ENCODE peak calls at places on chromosomes 4 and X, in four cellular contexts. Y is HepG2, S is GM12878, A is A549. O is an unnamed sample.

GRCh38 chrX:83469551-83469950 is 38.5 kb upstream of the POU3F4 start:
- DNase-seq in Y (peak; percentile 6), S (no peak), A (peak; percentile 4), O (peak; percentile 15)

GRCh38 chr4:85571008-85571407 is 96.1 kb downstream of the ARHGAP24 start:
- DNase-seq in Y (no peak), S (no peak), A (no peak), O (no peak)

GRCh38 chr4:80206111-80206510 is 8.8 kb downstream of the PRDM8 start:
- DNase-seq in Y (no peak), S (no peak), A (no peak), O (no peak)

GRCh38 chr4:7787067-7787466 is 152.6 kb downstream of the AFAP1 start:
- DNase-seq in Y (no peak), S (no peak), A (no peak), O (no peak)

GRCh38 chr4:168589154-168589553 is 92.3 kb downstream of the PALLD start:
- DNase-seq in Y (no peak), S (no peak), A (peak; percentile 74), O (no peak)

GRCh38 chrX:22249371-22249770 is 23.3 kb upstream of the CBLL2 start:
- DNase-seq in Y (no peak), S (no peak), A (no peak), O (no peak)

GRCh38 chr4:184263910-184264732 is 46.4 kb upstream of the ENPP6 start:
- DNase-seq in Y (peak; percentile 87), S (no peak), A (peak; percentile 89), O (peak; percentile 81)

GRCh38 chr4:82848706-82849105 is 42.2 kb downstream of the SEC31A start:
- DNase-seq in Y (no peak), S (no peak), A (no peak), O (no peak)

DNA sequence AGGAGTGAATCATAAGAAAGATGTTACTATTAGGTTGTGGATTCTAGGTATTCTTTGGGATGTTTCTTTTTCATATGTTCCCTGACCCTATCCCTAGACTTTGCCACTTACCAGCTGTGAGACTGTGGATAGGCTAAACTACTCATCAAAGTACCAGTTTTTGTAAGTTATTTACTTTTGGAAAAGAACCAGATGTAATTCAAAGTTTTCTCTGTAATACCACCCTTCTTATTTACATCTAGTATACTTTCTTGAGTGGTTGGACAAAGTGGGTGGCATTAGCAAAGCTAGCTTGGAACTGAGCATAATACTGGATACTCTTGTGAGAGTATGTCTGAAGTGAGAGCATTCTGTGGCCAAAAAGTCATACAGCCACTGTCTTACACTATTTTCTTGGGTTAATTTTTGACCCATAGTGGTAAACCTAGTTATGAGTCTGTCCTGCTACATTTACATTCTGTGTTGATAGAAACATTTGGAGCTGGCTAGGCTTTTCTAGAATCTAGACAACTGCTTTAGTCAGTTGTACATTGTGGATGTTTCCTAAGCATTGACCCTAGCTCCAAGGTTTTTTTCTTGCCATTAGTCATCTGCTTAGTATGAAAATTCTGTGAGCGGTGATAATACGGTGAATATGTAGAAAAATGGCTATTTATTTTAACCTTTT is 41.7 kb downstream of the KDM6A start:
- DNase-seq in Y (no peak), S (no peak), A (no peak), O (no peak)
- H3K4me3 ChIP-seq in Y (peak overlapping the region; percentile 24), S (no peak overlapping the region), A (peak overlapping the region; percentile 13), O (no peak overlapping the region)

GRCh38 chrX:42755820-42756219 is 22.1 kb downstream of the PPP1R2C start:
- DNase-seq in Y (no peak), S (no peak), A (no peak), O (no peak)
- TF ChIP-seq PBX3 in Y (no peak), S (no peak), A (no peak), O (no peak)

DNA sequence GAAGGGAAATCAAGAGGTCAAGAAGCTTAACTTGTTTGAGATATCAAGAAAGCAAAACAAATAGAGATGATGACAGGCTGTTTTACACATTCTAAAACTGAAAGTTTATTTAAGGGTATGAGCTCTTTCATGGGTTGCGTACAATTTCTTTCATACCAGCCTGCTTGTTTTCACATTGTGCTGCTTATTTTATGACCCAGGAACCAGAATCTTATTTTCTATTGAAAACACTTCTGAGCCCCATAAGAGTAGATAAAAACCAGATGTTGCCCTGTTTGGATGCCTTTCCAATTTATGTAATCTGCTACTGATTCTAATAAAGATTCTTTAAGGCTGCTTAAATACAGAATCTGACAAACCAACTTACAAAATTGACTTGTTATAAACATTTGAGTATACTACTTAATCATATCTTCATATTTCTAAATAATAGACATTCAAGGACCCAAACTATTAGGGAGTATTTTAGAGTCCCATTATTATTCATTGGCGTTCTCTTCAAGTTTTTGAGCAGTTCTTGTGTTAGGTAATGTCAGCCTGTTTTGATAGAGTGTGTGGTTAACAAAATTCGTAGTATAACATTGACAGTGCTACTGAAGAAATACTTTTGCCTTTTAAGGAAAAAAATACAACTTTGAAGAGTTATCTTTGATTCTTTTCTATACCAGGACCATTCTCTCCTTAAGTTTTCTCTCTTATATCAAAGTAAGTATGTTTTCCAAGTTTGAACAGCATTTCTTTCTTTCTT is 74.4 kb downstream of the PDLIM5 start:
- DNase-seq in Y (no peak), S (no peak), A (no peak), O (no peak)
- H3K4me3 ChIP-seq in Y (no peak overlapping the region), S (no peak overlapping the region), A (no peak overlapping the region), O (no peak overlapping the region)

DNA sequence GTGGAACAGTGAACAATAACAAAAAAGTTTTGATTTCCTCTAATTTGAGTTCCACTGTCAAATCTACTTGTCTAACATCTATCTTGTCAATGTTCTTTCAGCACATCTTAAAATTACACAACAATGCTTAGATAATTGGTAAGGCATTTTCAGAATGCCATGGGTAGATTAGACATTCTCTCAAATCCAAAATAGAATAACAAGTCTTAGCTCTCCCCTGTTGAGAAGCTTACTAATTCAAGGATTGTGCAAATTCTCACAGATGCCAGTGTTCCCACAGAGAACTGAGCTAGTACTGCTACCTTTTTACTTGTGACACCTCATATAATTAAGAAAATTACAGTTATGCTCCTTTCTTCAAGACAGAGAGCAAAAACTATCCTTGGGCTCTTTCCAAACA is 2442.0 kb downstream of the PCDH7 start:
- DNase-seq in Y (no peak), S (no peak), A (no peak), O (no peak)
- TF ChIP-seq PBX3 in Y (no peak), S (no peak), A (no peak), O (no peak)

GRCh38 chr4:88531549-88531948 is 8.0 kb upstream of the PYURF start:
- DNase-seq in Y (no peak), S (no peak), A (no peak), O (no peak)
- H3K4me3 ChIP-seq in Y (no peak overlapping the region), S (no peak overlapping the region), A (no peak overlapping the region), O (peak overlapping the region; percentile 1)

O was measured in SK-N-SH.